ENCODE peak calls at places on chromosomes 3 and 15, in five cellular contexts. V, F, Y, R and S are unnamed samples.

GRCh38 chr3:50502584-50503423 is 630 bp downstream of the CACNA2D2 start:
- DNase-seq in Y (peak; percentile 54), F (no peak), R (no peak), V (peak; percentile 47), S (no peak)

GRCh38 chr3:192422321-192422997 is 304.9 kb downstream of the FGF12 start:
- DNase-seq in R (no peak), V (no peak), F (no peak), Y (no peak), S (no peak)

GRCh38 chr15:52261026-52261425 is 34.6 kb downstream of the MYO5C start:
- DNase-seq in V (no peak), F (no peak), Y (no peak), R (no peak), S (no peak)

GRCh38 chr3:159929181-159929893 is 59.3 kb upstream of the IL12A start:
- DNase-seq in V (peak; percentile 4), R (peak; percentile 49), F (peak; percentile 87), Y (no peak), S (no peak)

GRCh38 chr15:92226020-92226612 is 167.6 kb upstream of the ST8SIA2 start:
- DNase-seq in R (peak; percentile 28), Y (peak; percentile 34), F (no peak), V (peak; percentile 25), S (peak; percentile 26)

GRCh38 chr3:66407281-66408218 is 93.3 kb downstream of the LRIG1 start:
- DNase-seq in R (peak; percentile 81), F (peak; percentile 55), Y (peak; percentile 58), V (peak; percentile 83), S (peak; percentile 76)

GRCh38 chr15:92097473-92098178 is 244.1 kb downstream of the SLCO3A1 start:
- DNase-seq in Y (peak; percentile 71), V (peak; percentile 73), F (peak; percentile 46), R (peak; percentile 64), S (peak; percentile 53)

GRCh38 chr15:48084759-48085420 is 35.9 kb upstream of the SLC24A5 start:
- DNase-seq in F (peak; percentile 50), Y (peak; percentile 71), R (no peak), V (peak; percentile 23), S (no peak)

GRCh38 chr3:194375473-194375872 is 5.9 kb upstream of the LRRC15 start:
- DNase-seq in F (no peak), V (peak; percentile 33), Y (no peak), R (no peak), S (no peak)

DNA sequence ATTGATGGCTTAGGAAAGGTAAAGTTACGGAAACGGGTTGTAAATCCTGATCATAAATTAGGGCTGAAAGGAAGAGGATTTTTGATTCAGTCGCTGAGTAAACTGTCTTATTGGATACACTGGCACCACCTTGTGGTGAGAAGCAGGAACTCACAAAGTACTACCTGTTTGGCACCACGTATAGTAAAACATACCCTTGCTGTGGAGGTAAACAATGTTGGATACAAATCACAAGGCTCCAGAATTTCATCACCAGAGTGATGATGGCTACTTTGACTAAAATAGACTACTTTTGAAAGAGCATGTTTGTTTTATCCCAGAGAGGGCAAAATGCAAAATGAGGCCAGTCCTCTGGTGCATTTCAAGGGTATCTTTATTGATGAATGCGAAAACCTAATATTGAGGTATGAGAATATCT is 216.9 kb downstream of the IGSF11 start:
- DNase-seq in Y (peak; percentile 70), F (peak; percentile 57), V (peak; percentile 47), R (peak; percentile 54), S (peak; percentile 78)
- TF ChIP-seq CTCF in Y (peak; percentile 85), F (peak; percentile 70), V (peak; percentile 88), R (peak; percentile 73), S (peak; percentile 71)

DNA sequence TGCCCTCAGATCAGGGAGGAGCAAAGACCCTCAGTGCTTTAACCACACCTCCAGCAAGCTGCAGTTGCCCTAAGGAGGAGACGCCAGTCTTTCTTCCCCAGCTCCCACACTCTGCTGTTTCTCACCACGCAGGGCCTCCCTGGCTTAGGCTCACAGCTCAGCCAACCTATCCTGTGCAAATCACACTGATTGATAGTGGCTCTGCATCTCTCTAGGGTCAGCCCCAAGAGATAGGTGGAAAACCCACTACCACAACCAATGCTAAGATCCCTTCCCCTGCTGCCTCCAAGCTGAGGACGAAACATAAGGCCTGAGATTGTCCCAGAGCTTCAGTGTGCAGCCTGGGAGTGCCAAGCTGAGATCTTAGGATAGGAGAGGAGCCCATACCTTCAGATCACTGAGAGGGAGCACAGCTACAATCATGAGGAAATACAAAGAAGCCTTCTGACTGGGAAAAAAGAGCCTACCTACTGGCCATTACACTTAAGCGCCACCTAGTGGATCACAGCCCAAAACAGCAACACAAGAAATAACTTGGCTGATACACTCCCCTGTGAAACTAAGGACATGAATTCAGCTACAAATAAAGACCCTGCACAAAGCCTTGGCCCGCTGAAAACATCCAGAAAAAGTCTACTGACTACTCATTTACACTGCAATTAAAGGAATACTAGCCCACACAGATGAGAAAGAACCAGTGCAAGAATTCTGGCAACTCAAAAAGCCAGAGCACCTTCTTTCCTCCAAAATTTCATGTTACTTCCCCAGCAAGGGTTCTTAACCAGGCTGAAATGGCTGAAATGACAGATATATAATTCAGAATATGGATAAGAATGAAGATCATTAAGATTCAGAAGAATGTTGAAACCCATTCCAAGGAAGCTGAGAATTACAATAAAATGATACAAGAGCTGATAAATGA is 271.5 kb upstream of the DCBLD2 start:
- DNase-seq in Y (peak; percentile 70), F (peak; percentile 80), V (peak; percentile 68), R (peak; percentile 66), S (peak; percentile 53)
- TF ChIP-seq CTCF in Y (peak; percentile 87), F (peak; percentile 86), V (peak; percentile 57), R (peak; percentile 61), S (peak; percentile 52)

GRCh38 chr15:40345867-40346578 is 4.8 kb upstream of the PHGR1 start:
- DNase-seq in V (no peak), R (no peak), Y (no peak), F (no peak), S (no peak)
- TF ChIP-seq CTCF in V (no peak), R (no peak), Y (no peak), F (no peak), S (no peak)

GRCh38 chr3:62558549-62559112 is 185.3 kb upstream of the FEZF2 start:
- DNase-seq in Y (peak; percentile 41), R (peak; percentile 19), F (peak; percentile 13), V (peak; percentile 49), S (peak; percentile 14)
- TF ChIP-seq CTCF in Y (peak; percentile 75), R (peak; percentile 33), F (peak; percentile 50), V (peak; percentile 60), S (peak; percentile 35)

GRCh38 chr3:185079620-185080019 is 73.2 kb downstream of the C3orf70 start:
- DNase-seq in V (no peak), F (no peak), Y (no peak), R (no peak), S (no peak)

GRCh38 chr3:185084402-185084801 is 68.5 kb downstream of the C3orf70 start:
- DNase-seq in F (no peak), R (no peak), V (no peak), Y (no peak), S (no peak)

GRCh38 chr3:185081516-185081915 is 71.3 kb downstream of the C3orf70 start:
- DNase-seq in R (no peak), V (no peak), F (peak; percentile 45), Y (no peak), S (no peak)

GRCh38 chr3:185082829-185083228 is 70.0 kb downstream of the C3orf70 start:
- DNase-seq in R (no peak), V (no peak), Y (no peak), F (no peak), S (no peak)

DNA sequence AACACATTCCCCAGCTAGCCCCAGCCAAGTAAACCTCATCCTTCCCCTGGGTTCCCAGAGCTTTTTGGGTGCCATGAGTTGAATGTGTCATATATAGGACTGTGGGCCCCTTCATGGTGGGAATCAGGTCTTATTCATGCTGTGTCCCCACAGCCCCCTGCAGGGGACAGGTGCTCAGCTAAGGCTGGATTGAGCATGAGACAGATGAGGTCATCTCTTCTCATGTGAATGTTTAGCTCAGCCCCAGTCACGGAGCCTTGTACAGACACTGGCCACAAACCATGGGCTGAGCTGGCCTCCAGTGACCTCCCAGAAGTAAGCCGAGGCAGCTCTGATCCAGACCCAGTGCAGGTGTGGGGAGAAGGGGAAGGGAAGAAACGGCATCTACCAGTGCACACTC is 70.7 kb downstream of the C3orf70 start:
- DNase-seq in F (peak; percentile 26), V (no peak), Y (no peak), R (no peak), S (no peak)
- TF ChIP-seq CTCF in F (no peak), V (no peak), Y (no peak), R (no peak), S (no peak)

DNA sequence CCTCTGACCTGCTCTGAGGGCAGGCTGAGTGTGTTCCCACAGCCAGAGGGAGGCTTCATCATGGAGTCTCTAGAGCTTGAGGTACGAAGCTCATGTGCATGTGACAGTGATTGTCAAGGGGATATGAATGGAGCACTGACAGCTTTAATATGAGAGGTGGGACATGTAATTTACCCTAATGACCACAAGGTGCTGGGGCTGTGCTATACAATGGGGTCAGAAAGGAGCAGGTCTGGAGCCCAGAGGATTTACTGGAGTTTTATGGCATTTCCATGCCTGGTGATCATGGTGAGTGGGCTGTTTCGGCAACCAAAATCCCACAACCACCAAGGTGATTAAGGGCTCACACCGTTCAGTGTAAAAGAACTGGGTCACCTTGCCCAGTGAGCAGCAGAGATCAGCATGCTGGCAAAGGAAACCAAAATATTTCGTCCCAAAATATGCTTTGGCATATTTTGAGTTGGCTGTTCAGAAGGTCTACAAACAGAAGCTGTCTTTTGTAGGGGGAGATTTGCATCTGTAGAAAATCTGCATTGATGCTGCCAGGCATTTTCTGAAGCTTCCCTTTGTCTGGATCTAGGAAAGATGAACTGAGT is 40.1 kb upstream of the RASGRF1 start:
- DNase-seq in R (no peak), Y (no peak), F (no peak), V (no peak), S (no peak)
- TF ChIP-seq CTCF in R (no peak), Y (peak; percentile 17), F (no peak), V (peak; percentile 63), S (no peak)

GRCh38 chr3:94862703-94863102 is 799.8 kb downstream of the NSUN3 start:
- DNase-seq in V (peak; percentile 17), F (no peak), Y (peak; percentile 16), R (peak; percentile 17), S (no peak)
- TF ChIP-seq CTCF in V (peak; percentile 58), F (peak; percentile 22), Y (peak; percentile 38), R (peak; percentile 56), S (peak; percentile 36)

GRCh38 chr3:14590594-14590993 is 50.5 kb upstream of the GRIP2 start:
- DNase-seq in F (no peak), R (no peak), Y (no peak), V (no peak), S (no peak)
- TF ChIP-seq CTCF in F (no peak), R (no peak), Y (no peak), V (no peak), S (no peak)

DNA sequence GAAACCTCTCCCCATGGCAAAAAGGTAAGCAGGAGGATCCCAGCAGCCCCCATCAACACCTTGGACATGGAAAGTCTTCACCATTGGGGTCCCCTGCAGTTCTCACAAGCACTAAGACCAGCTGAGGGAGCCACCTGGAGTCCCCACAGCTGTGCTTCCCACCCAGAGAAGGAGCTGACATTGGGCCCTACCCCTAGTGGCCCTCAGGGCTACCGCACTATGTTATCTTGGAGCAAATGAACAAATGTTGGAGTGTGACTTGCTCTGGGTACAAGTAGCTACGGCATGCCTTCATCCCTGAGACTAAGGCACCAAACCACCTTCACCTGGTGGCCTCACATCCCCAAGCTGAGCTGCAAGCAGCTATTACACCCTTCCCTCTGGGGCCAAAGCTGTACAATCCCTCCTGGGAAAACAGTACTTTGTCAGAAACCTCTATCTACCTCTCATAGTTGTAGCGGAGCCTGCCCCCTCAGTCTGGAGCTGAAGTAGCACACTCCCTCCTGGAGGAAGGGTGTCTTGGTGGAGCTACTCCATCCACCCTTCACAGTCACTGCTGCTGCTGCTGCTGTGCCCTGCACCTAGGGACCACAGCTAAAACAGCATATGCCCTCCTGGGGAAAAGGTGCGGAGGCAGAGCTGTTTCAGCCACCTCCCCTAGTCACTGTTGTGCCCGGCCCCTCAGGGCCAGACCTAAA is 42.7 kb downstream of the SERP1 start:
- DNase-seq in F (no peak), V (no peak), Y (no peak), R (no peak), S (no peak)
- TF ChIP-seq CTCF in F (no peak), V (no peak), Y (no peak), R (no peak), S (no peak)